ENCODE peak calls at places on chromosomes 13 and 19, in four cellular contexts. Q, J, I and G are unnamed samples.

GRCh38 chr13:37910790-37911189 is 41.2 kb upstream of the TRPC4 start:
- DNase-seq in Q (no peak), J (no peak), I (no peak), G (no peak)

GRCh38 chr19:10292789-10293636 is 3.3 kb downstream of the ICAM5 start:
- DNase-seq in Q (peak), J (no peak), I (no peak), G (peak)

GRCh38 chr19:10112895-10113591 is 1.6 kb downstream of the P2RY11 start:
- DNase-seq in Q (peak), J (peak), I (no peak), G (peak)

GRCh38 chr13:20426766-20427448 is 98.8 kb downstream of the CRYL1 start:
- DNase-seq in Q (no peak), J (no peak), I (no peak), G (no peak)

GRCh38 chr13:80654638-80655249 is 313.8 kb upstream of the SPRY2 start:
- DNase-seq in Q (peak), J (no peak), I (no peak), G (no peak)

GRCh38 chr13:32956595-32956933 is 59.7 kb upstream of the KL start:
- DNase-seq in Q (no peak), J (no peak), I (no peak), G (no peak)

GRCh38 chr13:98890920-98891319 is 86.9 kb downstream of the DOCK9 start:
- DNase-seq in Q (peak), J (no peak), I (no peak), G (no peak)

GRCh38 chr19:48568345-48568886 is 16.4 kb downstream of the SULT2B1 start:
- DNase-seq in Q (peak), J (no peak), I (peak), G (peak)

GRCh38 chr19:19538077-19538764 is at the start of gene CILP2:
- DNase-seq in Q (peak), J (peak), I (no peak), G (peak)

GRCh38 chr13:27379694-27380596 is 44.5 kb upstream of the GTF3A start:
- DNase-seq in Q (peak), J (peak), I (peak), G (peak)

GRCh38 chr19:51784922-51785690 is 9.9 kb upstream of the FPR3 start:
- DNase-seq in Q (peak), J (peak), I (no peak), G (no peak)

GRCh38 chr19:4059931-4060620 is 6.6 kb downstream of the ZBTB7A start:
- DNase-seq in Q (peak), J (peak), I (no peak), G (no peak)
- TF ChIP-seq EZH2phosphoT487 in Q (no peak), J (no peak), I (no peak), G (no peak)

GRCh38 chr13:51646041-51646670 is 61.9 kb downstream of the WDFY2 start:
- DNase-seq in Q (peak), J (no peak), I (no peak), G (peak)
- TF ChIP-seq EZH2phosphoT487 in Q (no peak), J (no peak), I (no peak), G (no peak)

DNA sequence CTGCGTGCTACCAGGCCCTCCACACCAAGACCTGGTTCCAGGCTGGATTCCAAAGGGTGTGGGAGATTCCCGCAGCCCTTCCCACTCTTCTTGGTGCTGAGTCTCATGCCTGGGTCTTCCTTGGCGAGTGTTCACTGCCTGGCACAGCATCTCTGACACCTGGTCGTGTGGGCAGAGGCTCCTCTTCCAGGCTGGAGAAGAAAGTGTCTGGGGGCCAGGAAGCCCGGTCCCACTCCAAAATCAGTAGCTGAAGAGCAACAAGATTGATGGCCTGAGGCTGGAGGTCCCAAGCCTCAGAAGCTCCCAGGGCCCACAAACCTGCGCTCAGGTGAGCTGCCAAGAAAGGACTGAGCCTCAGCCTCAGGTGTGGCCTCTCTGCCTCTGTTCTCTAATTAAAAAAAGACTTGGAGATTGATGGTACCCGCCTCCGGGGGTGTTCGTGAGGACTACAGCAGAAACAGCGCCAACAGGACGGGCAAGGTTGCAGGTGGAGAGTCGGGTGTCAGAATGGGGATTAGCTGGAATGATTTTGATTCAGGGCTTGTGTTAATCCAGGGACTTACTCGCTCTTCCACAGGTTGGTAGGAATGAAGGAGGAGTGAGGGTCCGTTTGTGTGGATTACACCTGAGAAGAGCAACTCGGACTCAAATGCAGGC is 217.5 kb downstream of the TEX29 start:
- DNase-seq in Q (no peak), J (no peak), I (no peak), G (no peak)
- TF ChIP-seq EZH2phosphoT487 in Q (no peak), J (no peak), I (no peak), G (no peak)

GRCh38 chr19:32010071-32010470 is 335.3 kb upstream of the ZNF507 start:
- DNase-seq in Q (no peak), J (no peak), I (no peak), G (no peak)

GRCh38 chr19:32018014-32018413 is 327.4 kb upstream of the ZNF507 start:
- DNase-seq in Q (no peak), J (no peak), I (no peak), G (no peak)

GRCh38 chr19:32017341-32017948 is 328.0 kb upstream of the ZNF507 start:
- DNase-seq in Q (no peak), J (no peak), I (no peak), G (no peak)

GRCh38 chr19:32012206-32012605 is 333.2 kb upstream of the ZNF507 start:
- DNase-seq in Q (no peak), J (no peak), I (no peak), G (no peak)

GRCh38 chr19:32012886-32013635 is 332.3 kb upstream of the ZNF507 start:
- DNase-seq in Q (no peak), J (no peak), I (no peak), G (peak)
- TF ChIP-seq EZH2phosphoT487 in Q (no peak), J (no peak), I (no peak), G (no peak)

DNA sequence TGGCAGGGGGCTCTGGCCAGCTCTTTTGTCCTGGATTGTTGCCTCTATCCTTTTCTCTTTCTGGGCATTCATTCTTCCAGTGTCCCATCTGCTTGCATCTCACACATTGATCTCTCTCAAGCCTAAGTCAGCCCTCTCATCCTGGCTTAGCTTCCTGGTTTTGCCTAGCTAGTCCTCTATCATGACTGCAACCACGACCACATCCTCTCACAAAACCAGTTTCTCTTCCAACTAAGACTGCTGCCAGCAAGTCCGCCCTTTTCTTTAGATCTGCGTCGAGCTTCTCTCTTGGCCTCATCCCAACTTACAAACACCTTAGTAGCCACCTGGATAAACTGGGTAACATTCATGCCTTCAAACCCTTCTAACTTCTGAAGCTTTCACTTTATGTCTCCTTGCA is 212.2 kb upstream of the HTR2A start:
- DNase-seq in Q (no peak), J (no peak), I (no peak), G (no peak)
- TF ChIP-seq EZH2phosphoT487 in Q (no peak), J (no peak), I (no peak), G (no peak)